ENCODE peak calls at places on chromosomes 5 and 9, in nine cellular contexts. P is RWPE2, T is mesenchymal stem cell, I is neural progenitor cell, C is upper lobe of left lung, L is cardiac muscle cell, G is colonic mucosa, Q is suprapubic skin, R is Panc1. N is an unnamed sample.

GRCh38 chr5:146620663-146621051 is 104.7 kb upstream of the GPR151 start:
- DNase-seq in I (peak; percentile 63), R (no peak), Q (no peak), T (no peak), L (peak; percentile 70), P (no peak), G (no peak), C (no peak), N (no peak)

GRCh38 chr5:191036-191948 is at the start of gene LRRC14B:
- DNase-seq in G (no peak), C (no peak), L (peak; percentile 57), Q (no peak), P (peak; percentile 61), R (no peak), I (no peak), T (no peak), N (peak; percentile 36)

GRCh38 chr5:140806834-140807775 is at the start of gene PCDHA4:
- DNase-seq in P (no peak), C (no peak), G (peak; percentile 41), R (no peak), I (peak; percentile 84), T (peak; percentile 71), L (peak; percentile 67), Q (no peak), N (no peak)

GRCh38 chr9:105333811-105334210 is 89.4 kb downstream of the SLC44A1 start:
- DNase-seq in G (no peak), I (no peak), P (no peak), R (no peak), Q (no peak), C (no peak), L (no peak), T (no peak), N (no peak)

GRCh38 chr5:81750308-81751008 is 439 bp downstream of the SSBP2 start:
- DNase-seq in G (peak; percentile 21), T (no peak), L (peak; percentile 53), Q (no peak), C (no peak), P (no peak), R (no peak), I (peak; percentile 56), N (no peak)

GRCh38 chr9:78149738-78150291 is 86.1 kb upstream of the CEP78 start:
- DNase-seq in L (no peak), T (no peak), P (no peak), R (no peak), I (no peak), Q (no peak), G (no peak), C (no peak), N (no peak)

GRCh38 chr5:144036476-144036875 is 134.0 kb downstream of the YIPF5 start:
- DNase-seq in P (no peak), I (no peak), Q (no peak), T (no peak), L (no peak), C (no peak), R (no peak), G (no peak), N (no peak)

GRCh38 chr9:9558907-9559306 is 1053.9 kb downstream of the PTPRD start:
- DNase-seq in T (no peak), G (no peak), P (no peak), I (no peak), L (no peak), C (no peak), Q (no peak), R (no peak), N (no peak)

GRCh38 chr9:37300620-37301368 is 121.7 kb upstream of the GRHPR start:
- DNase-seq in R (no peak), C (no peak), I (no peak), T (peak; percentile 53), G (no peak), L (no peak), Q (no peak), P (no peak), N (no peak)

GRCh38 chr9:16726023-16726422 is 144.4 kb downstream of the BNC2 start:
- DNase-seq in G (no peak), L (no peak), I (peak; percentile 27), T (peak; percentile 64), Q (no peak), R (no peak), P (no peak), C (no peak), N (no peak)

GRCh38 chr9:109206670-109207069 is 39.6 kb upstream of the FRRS1L start:
- DNase-seq in R (no peak), Q (no peak), G (no peak), I (peak; percentile 32), C (no peak), P (no peak), T (no peak), L (no peak), N (peak; percentile 39)

GRCh38 chr9:131405429-131405828 is 11.5 kb downstream of the PRRC2B start:
- DNase-seq in R (no peak), G (no peak), T (no peak), Q (no peak), P (no peak), L (peak; percentile 78), I (peak; percentile 92), C (peak; percentile 33), N (no peak)
- H3K4me3 ChIP-seq in R (no peak overlapping the region), G (no peak overlapping the region), T (peak overlapping the region; percentile 71), Q (peak overlapping the region; percentile 8), P (no peak overlapping the region), L (no peak overlapping the region), I (peak overlapping the region; percentile 36), C (no peak overlapping the region), N (no peak overlapping the region)

DNA sequence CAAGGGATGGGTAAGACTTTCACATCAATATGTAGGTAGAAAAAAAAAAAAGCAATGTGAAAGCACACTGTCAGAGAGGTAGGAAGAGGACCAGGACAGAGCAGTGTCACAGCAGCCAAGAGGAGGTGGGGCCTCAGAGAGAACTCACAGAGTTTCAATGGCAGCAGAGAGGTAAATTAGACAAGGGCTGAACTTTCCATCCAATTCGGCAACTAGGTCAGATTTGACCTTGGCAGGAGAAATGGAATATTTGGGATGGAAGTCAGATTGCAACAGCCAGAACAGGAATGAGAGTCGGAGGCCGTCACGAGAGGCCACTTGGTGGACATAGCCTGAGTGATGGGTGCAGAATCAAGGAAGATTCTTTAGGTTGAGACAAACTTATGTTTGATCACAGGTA is 57.7 kb downstream of the ENC1 start:
- DNase-seq in L (no peak), C (no peak), P (no peak), I (no peak), R (no peak), Q (no peak), T (no peak), G (no peak), N (no peak)
- H3K36me3 ChIP-seq in L (no peaks in the 10 kb centered on the region), C (no peaks in the 10 kb centered on the region), P (no peaks in the 10 kb centered on the region), I (no peaks in the 10 kb centered on the region), R (no peaks in the 10 kb centered on the region), Q (no peaks in the 10 kb centered on the region), T (no peaks in the 10 kb centered on the region), G (no peaks in the 10 kb centered on the region), N (no peaks in the 10 kb centered on the region)

GRCh38 chr9:130665431-130666392 is 1.3 kb downstream of the PRDM12 start:
- DNase-seq in G (no peak), T (no peak), P (no peak), Q (no peak), C (no peak), L (no peak), R (no peak), I (peak; percentile 92), N (no peak)
- H3K4me3 ChIP-seq in G (no peak overlapping the region), T (no peak overlapping the region), P (no peak overlapping the region), Q (peak overlapping the region; percentile 25), C (no peak overlapping the region), L (no peak overlapping the region), R (no peak overlapping the region), I (peak overlapping the region; percentile 40), N (peak overlapping the region; percentile 31)

GRCh38 chr5:37190592-37190991 is 58.6 kb downstream of the CPLANE1 start:
- DNase-seq in L (no peak), C (no peak), R (no peak), I (no peak), P (no peak), Q (no peak), G (no peak), T (no peak), N (no peak)
- H3K36me3 ChIP-seq in L (peaks cover 46% of the 10 kb centered on the region), C (peaks cover 15% of the 10 kb centered on the region), R (peaks cover 2% of the 10 kb centered on the region), I (no peaks in the 10 kb centered on the region), P (peaks cover 39% of the 10 kb centered on the region), Q (peaks cover 78% of the 10 kb centered on the region), G (no peaks in the 10 kb centered on the region), T (peaks cover 25% of the 10 kb centered on the region), N (peaks cover 72% of the 10 kb centered on the region)

DNA sequence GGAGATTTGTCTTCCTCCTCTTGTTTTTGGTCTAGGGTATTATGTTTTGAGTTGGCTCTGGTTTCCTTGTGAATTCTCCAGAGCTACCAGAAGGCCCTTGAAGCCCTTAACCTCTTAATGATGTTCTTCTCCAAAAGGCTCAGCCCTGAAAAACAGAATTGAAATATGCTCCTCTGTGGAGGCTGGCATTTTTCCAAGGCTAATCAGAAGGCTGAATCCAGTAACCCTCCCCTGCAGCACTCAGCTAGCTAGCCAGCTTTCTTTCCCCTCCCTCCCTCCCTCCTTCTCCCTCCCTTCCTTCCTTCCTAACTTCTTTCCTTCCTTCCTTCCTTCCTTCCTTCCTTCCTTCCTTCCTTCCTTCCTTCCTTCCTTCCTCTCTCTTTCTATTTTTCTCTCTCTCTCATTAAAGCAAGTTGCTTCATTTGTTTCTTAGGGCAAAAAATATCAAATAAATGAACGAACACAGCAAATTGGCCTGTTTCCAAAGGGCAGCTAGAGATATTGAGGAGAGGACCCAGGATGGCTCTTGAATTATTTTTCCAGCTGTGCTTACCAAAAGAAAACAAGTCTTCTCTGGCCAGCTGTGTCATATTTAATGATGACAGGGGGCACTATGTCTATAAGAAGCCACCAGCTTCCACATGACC is 38.7 kb downstream of the JAKMIP2 start:
- DNase-seq in T (peak; percentile 28), P (no peak), C (no peak), Q (no peak), G (no peak), L (peak; percentile 84), R (no peak), I (no peak), N (no peak)
- H3K4me3 ChIP-seq in T (no peak overlapping the region), P (no peak overlapping the region), C (no peak overlapping the region), Q (no peak overlapping the region), G (no peak overlapping the region), L (no peak overlapping the region), R (no peak overlapping the region), I (no peak overlapping the region), N (no peak overlapping the region)

DNA sequence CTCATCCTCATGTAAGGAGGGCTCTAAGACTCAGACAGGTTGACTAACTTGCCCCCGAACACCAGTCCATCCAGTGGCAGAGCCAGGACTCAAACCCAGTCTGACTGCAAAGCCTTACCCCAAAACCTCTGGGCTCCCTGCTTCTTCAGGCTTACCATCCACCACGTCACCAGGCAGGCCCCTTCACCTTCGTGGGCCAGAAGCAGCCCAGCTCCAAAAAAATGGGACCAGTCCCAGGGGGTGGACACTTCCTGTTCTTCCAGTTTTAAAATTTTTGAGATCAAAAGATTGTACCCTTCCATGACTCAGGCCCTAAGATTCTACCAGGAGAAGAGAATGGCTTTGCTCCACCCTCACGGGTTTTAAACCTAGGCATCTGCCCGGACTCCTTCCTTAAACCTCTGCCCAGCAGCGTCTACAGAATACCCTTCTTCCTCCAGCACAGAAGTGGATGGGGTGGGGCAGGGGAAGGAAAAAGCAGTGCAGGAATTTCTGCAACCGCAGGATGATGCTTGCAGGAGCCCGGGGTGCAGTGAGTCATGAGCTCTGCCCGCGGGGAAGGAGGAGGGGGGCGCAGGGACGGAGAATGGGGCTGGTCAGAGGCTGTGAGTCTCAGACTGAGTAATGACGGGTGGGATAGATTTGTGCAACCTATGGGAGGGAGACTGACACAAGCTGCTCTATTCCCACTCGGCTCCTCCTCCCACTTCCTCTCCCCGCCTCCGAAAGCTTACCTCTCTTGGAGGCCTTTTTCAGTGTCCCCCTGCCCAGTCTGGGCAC is 50.4 kb upstream of the STXBP1 start:
- DNase-seq in T (peak; percentile 100), G (peak; percentile 82), Q (peak; percentile 95), L (no peak), C (peak; percentile 96), R (peak; percentile 93), P (peak; percentile 98), I (peak; percentile 44), N (peak; percentile 97)
- H3K36me3 ChIP-seq in T (peaks cover 70% of the 10 kb centered on the region), G (no peaks in the 10 kb centered on the region), Q (peaks cover 7% of the 10 kb centered on the region), L (no peaks in the 10 kb centered on the region), C (peaks cover 15% of the 10 kb centered on the region), R (no peaks in the 10 kb centered on the region), P (peaks cover 82% of the 10 kb centered on the region), I (no peaks in the 10 kb centered on the region), N (peaks cover 7% of the 10 kb centered on the region)